ENCODE peak calls at places on chromosomes 16 and 17, in seven cellular contexts. One of them, this sample, is unnamed.
A peak's percentile ranks its signal among the peaks of the same experiment; 100 is the strongest.

GRCh38 chr17:31593806-31594205 is 202.3 kb downstream of the RAB11FIP4 start:
- DNase-seq in naive thymus-derived CD4-positive, alpha-beta T cell: no peak
- DNase-seq in Panc1: no peak
- DNase-seq in effector memory CD4-positive, alpha-beta T cell: no peak
- DNase-seq in uterus: no peak
- DNase-seq in cardiac muscle cell: no peak
- DNase-seq in CD8-positive, alpha-beta memory T cell: no peak
- DNase-seq in this sample: no peak

GRCh38 chr17:37691807-37692206 is 48.6 kb upstream of the DDX52 start:
- DNase-seq in effector memory CD4-positive, alpha-beta T cell: no peak
- DNase-seq in CD8-positive, alpha-beta memory T cell: no peak
- DNase-seq in uterus: no peak
- DNase-seq in cardiac muscle cell: no peak
- DNase-seq in naive thymus-derived CD4-positive, alpha-beta T cell: no peak
- DNase-seq in Panc1: no peak
- DNase-seq in this sample: no peak

GRCh38 chr16:81583893-81584705 is 139.5 kb downstream of the CMIP start:
- DNase-seq in CD8-positive, alpha-beta memory T cell: no peak
- DNase-seq in Panc1: peak; percentile 67
- DNase-seq in effector memory CD4-positive, alpha-beta T cell: no peak
- DNase-seq in uterus: no peak
- DNase-seq in cardiac muscle cell: no peak
- DNase-seq in naive thymus-derived CD4-positive, alpha-beta T cell: no peak
- DNase-seq in this sample: no peak

GRCh38 chr17:69639096-69639495 is 224.6 kb downstream of the MAP2K6 start:
- DNase-seq in effector memory CD4-positive, alpha-beta T cell: no peak
- DNase-seq in cardiac muscle cell: no peak
- DNase-seq in CD8-positive, alpha-beta memory T cell: no peak
- DNase-seq in uterus: no peak
- DNase-seq in Panc1: no peak
- DNase-seq in naive thymus-derived CD4-positive, alpha-beta T cell: no peak
- DNase-seq in this sample: no peak

GRCh38 chr16:88301886-88302285 is 80.9 kb upstream of the ZNF469 start:
- DNase-seq in naive thymus-derived CD4-positive, alpha-beta T cell: no peak
- DNase-seq in CD8-positive, alpha-beta memory T cell: no peak
- DNase-seq in effector memory CD4-positive, alpha-beta T cell: no peak
- DNase-seq in cardiac muscle cell: no peak
- DNase-seq in uterus: no peak
- DNase-seq in Panc1: no peak
- DNase-seq in this sample: no peak

GRCh38 chr17:20008242-20009051 is 712 bp upstream of the SPECC1 start:
- DNase-seq in uterus: peak; percentile 27
- DNase-seq in naive thymus-derived CD4-positive, alpha-beta T cell: no peak
- DNase-seq in Panc1: no peak
- DNase-seq in cardiac muscle cell: peak; percentile 26
- DNase-seq in effector memory CD4-positive, alpha-beta T cell: no peak
- DNase-seq in CD8-positive, alpha-beta memory T cell: no peak
- DNase-seq in this sample: no peak

GRCh38 chr17:42521666-42522262 is 14.3 kb upstream of the NAGLU start:
- DNase-seq in uterus: no peak
- DNase-seq in cardiac muscle cell: no peak
- DNase-seq in CD8-positive, alpha-beta memory T cell: no peak
- DNase-seq in naive thymus-derived CD4-positive, alpha-beta T cell: no peak
- DNase-seq in effector memory CD4-positive, alpha-beta T cell: no peak
- DNase-seq in Panc1: no peak
- DNase-seq in this sample: no peak

GRCh38 chr17:79011451-79012147 is 2.0 kb upstream of the CANT1 start:
- DNase-seq in uterus: no peak
- DNase-seq in cardiac muscle cell: no peak
- DNase-seq in CD8-positive, alpha-beta memory T cell: no peak
- DNase-seq in effector memory CD4-positive, alpha-beta T cell: no peak
- DNase-seq in naive thymus-derived CD4-positive, alpha-beta T cell: no peak
- DNase-seq in Panc1: no peak
- DNase-seq in this sample: no peak

GRCh38 chr16:67399218-67399733 is 6.0 kb upstream of the TPPP3 start:
- DNase-seq in CD8-positive, alpha-beta memory T cell: peak; percentile 36
- DNase-seq in naive thymus-derived CD4-positive, alpha-beta T cell: no peak
- DNase-seq in uterus: no peak
- DNase-seq in Panc1: no peak
- DNase-seq in effector memory CD4-positive, alpha-beta T cell: no peak
- DNase-seq in cardiac muscle cell: peak; percentile 71
- DNase-seq in this sample: no peak

GRCh38 chr17:57675427-57675826 is 69.7 kb downstream of the CCDC182 start:
- DNase-seq in cardiac muscle cell: no peak
- DNase-seq in uterus: no peak
- DNase-seq in naive thymus-derived CD4-positive, alpha-beta T cell: no peak
- DNase-seq in effector memory CD4-positive, alpha-beta T cell: no peak
- DNase-seq in Panc1: no peak
- DNase-seq in CD8-positive, alpha-beta memory T cell: no peak
- DNase-seq in this sample: no peak

GRCh38 chr16:814974-815373 is 14.4 kb upstream of the GNG13 start:
- DNase-seq in effector memory CD4-positive, alpha-beta T cell: no peak
- DNase-seq in cardiac muscle cell: no peak
- DNase-seq in naive thymus-derived CD4-positive, alpha-beta T cell: no peak
- DNase-seq in Panc1: no peak
- DNase-seq in uterus: no peak
- DNase-seq in CD8-positive, alpha-beta memory T cell: no peak
- DNase-seq in this sample: no peak

GRCh38 chr16:8851761-8852403 is 16.9 kb downstream of the CARHSP1 start:
- DNase-seq in uterus: no peak
- DNase-seq in cardiac muscle cell: no peak
- DNase-seq in effector memory CD4-positive, alpha-beta T cell: no peak
- DNase-seq in naive thymus-derived CD4-positive, alpha-beta T cell: no peak
- DNase-seq in Panc1: no peak
- DNase-seq in CD8-positive, alpha-beta memory T cell: no peak
- DNase-seq in this sample: no peak

GRCh38 chr17:49372428-49372827 is 10.4 kb upstream of the ZNF652 start:
- DNase-seq in cardiac muscle cell: no peak
- DNase-seq in Panc1: no peak
- DNase-seq in uterus: no peak
- DNase-seq in naive thymus-derived CD4-positive, alpha-beta T cell: no peak
- DNase-seq in CD8-positive, alpha-beta memory T cell: no peak
- DNase-seq in effector memory CD4-positive, alpha-beta T cell: no peak
- DNase-seq in this sample: no peak

GRCh38 chr17:50060951-50061712 is 5.2 kb downstream of the ITGA3 start:
- DNase-seq in uterus: peak; percentile 93
- DNase-seq in Panc1: no peak
- DNase-seq in naive thymus-derived CD4-positive, alpha-beta T cell: no peak
- DNase-seq in effector memory CD4-positive, alpha-beta T cell: no peak
- DNase-seq in CD8-positive, alpha-beta memory T cell: no peak
- DNase-seq in cardiac muscle cell: peak; percentile 91
- DNase-seq in this sample: no peak

GRCh38 chr16:317583-317982 is 34.6 kb downstream of the PDIA2 start:
- DNase-seq in CD8-positive, alpha-beta memory T cell: no peak
- DNase-seq in Panc1: no peak
- DNase-seq in effector memory CD4-positive, alpha-beta T cell: no peak
- DNase-seq in uterus: no peak
- DNase-seq in naive thymus-derived CD4-positive, alpha-beta T cell: no peak
- DNase-seq in cardiac muscle cell: no peak
- DNase-seq in this sample: peak; percentile 15

GRCh38 chr17:68248199-68248825 is 469 bp downstream of the AMZ2 start:
- DNase-seq in cardiac muscle cell: no peak
- DNase-seq in effector memory CD4-positive, alpha-beta T cell: no peak
- DNase-seq in Panc1: no peak
- DNase-seq in uterus: peak; percentile 77
- DNase-seq in CD8-positive, alpha-beta memory T cell: no peak
- DNase-seq in naive thymus-derived CD4-positive, alpha-beta T cell: no peak
- DNase-seq in this sample: no peak

DNA sequence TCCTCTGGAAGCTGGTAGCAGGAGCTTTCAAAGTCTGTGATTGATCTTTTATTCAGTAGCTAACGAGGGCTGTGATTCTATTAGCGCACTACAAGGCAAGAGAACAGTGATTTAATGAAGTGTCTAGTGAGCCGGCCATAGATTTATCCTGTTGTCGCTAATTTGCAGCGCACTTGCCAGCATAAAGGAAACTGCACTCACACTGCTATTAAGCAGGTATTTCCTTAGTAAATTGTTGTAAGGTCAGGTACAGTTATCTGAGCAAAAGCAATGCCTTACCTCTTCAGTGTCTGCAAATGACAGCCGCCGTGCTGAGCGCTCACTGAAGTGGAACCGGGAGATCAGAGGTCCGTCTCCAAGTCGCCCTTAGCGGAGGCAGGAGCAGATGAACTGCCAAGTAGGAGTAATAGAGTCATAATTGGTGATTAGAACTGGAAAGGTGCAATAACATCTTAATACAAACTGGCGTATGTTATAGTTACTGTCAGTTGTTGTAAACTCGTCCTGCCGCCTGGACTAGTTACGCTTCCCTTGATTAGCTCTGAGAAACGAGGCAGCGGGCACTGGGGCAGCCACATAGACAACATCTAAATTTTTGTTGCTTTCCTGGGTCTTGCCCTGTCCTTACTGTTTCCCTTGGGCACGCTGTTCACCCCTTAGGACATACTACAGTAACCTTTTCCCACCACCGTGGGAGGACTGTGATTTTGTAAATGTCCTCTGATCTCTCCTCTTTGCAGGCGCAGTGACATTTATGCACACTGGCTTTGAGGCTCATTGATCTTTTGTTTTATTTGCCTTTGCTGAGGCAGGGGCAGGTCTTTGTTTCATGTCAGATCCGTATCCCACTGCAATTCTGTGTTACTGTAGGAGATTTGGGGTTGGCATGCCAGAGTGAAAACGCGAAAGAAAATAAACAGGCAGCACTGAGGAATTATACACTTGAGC is 363.1 kb downstream of the WWOX start:
- DNase-seq in naive thymus-derived CD4-positive, alpha-beta T cell: no peak
- DNase-seq in cardiac muscle cell: no peak
- DNase-seq in uterus: no peak
- DNase-seq in CD8-positive, alpha-beta memory T cell: no peak
- DNase-seq in Panc1: no peak
- DNase-seq in effector memory CD4-positive, alpha-beta T cell: no peak
- DNase-seq in this sample: no peak
- H3K4me3 ChIP-seq in naive thymus-derived CD4-positive, alpha-beta T cell: no peak overlapping the region
- H3K4me3 ChIP-seq in cardiac muscle cell: no peak overlapping the region
- H3K4me3 ChIP-seq in uterus: no peak overlapping the region
- H3K4me3 ChIP-seq in CD8-positive, alpha-beta memory T cell: no peak overlapping the region
- H3K4me3 ChIP-seq in Panc1: no peak overlapping the region
- H3K4me3 ChIP-seq in effector memory CD4-positive, alpha-beta T cell: no peak overlapping the region
- H3K4me3 ChIP-seq in this sample: no peak overlapping the region

GRCh38 chr16:4694664-4695451 is 1.5 kb downstream of the NUDT16L1 start:
- DNase-seq in uterus: peak; percentile 45
- DNase-seq in naive thymus-derived CD4-positive, alpha-beta T cell: no peak
- DNase-seq in effector memory CD4-positive, alpha-beta T cell: no peak
- DNase-seq in CD8-positive, alpha-beta memory T cell: no peak
- DNase-seq in cardiac muscle cell: no peak
- DNase-seq in Panc1: no peak
- DNase-seq in this sample: no peak
- H3K4me3 ChIP-seq in uterus: no peak overlapping the region
- H3K4me3 ChIP-seq in naive thymus-derived CD4-positive, alpha-beta T cell: peak overlapping the region; percentile 20
- H3K4me3 ChIP-seq in effector memory CD4-positive, alpha-beta T cell: peak overlapping the region; percentile 80
- H3K4me3 ChIP-seq in CD8-positive, alpha-beta memory T cell: no peak overlapping the region
- H3K4me3 ChIP-seq in cardiac muscle cell: peak overlapping the region; percentile 49
- H3K4me3 ChIP-seq in Panc1: peak overlapping the region; percentile 79
- H3K4me3 ChIP-seq in this sample: peak overlapping the region; percentile 77

GRCh38 chr17:75010683-75011406 is 1.6 kb upstream of the MRPL58 start:
- DNase-seq in cardiac muscle cell: no peak
- DNase-seq in effector memory CD4-positive, alpha-beta T cell: no peak
- DNase-seq in uterus: peak; percentile 81
- DNase-seq in Panc1: no peak
- DNase-seq in CD8-positive, alpha-beta memory T cell: no peak
- DNase-seq in naive thymus-derived CD4-positive, alpha-beta T cell: no peak
- DNase-seq in this sample: no peak
- H3K4me3 ChIP-seq in cardiac muscle cell: no peak overlapping the region
- H3K4me3 ChIP-seq in effector memory CD4-positive, alpha-beta T cell: no peak overlapping the region
- H3K4me3 ChIP-seq in uterus: no peak overlapping the region
- H3K4me3 ChIP-seq in Panc1: no peak overlapping the region
- H3K4me3 ChIP-seq in CD8-positive, alpha-beta memory T cell: no peak overlapping the region
- H3K4me3 ChIP-seq in naive thymus-derived CD4-positive, alpha-beta T cell: no peak overlapping the region
- H3K4me3 ChIP-seq in this sample: no peak overlapping the region

DNA sequence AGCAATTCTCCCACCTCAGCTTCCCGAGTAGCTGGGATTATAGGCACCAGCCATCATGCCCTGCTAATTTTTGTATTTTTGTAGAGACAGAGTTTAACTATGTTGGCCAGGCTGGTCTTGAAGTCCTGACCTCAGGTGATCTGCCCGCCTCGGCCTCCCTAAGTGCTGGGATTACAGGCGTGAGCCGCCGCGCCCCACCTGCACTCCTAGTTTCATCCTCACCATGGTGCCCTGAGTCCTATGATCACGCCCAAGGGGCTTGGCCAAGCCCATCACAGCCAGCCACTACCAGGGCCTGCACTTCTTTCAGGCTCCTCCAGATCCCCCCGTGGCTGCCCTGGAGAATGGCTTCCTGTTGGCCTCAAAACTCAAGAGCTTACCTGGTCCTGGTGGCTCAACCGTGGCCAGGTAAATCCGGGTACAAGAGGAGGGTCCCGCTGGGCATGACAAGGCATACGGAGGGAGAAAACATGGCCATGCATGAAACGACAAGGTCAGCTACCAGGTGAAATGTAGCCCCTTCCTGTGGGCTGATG is 20.4 kb upstream of the TFAP4 start:
- DNase-seq in Panc1: no peak
- DNase-seq in uterus: no peak
- DNase-seq in CD8-positive, alpha-beta memory T cell: no peak
- DNase-seq in effector memory CD4-positive, alpha-beta T cell: no peak
- DNase-seq in naive thymus-derived CD4-positive, alpha-beta T cell: no peak
- DNase-seq in cardiac muscle cell: no peak
- DNase-seq in this sample: no peak
- H3K4me3 ChIP-seq in Panc1: no peak overlapping the region
- H3K4me3 ChIP-seq in uterus: no peak overlapping the region
- H3K4me3 ChIP-seq in CD8-positive, alpha-beta memory T cell: no peak overlapping the region
- H3K4me3 ChIP-seq in effector memory CD4-positive, alpha-beta T cell: no peak overlapping the region
- H3K4me3 ChIP-seq in naive thymus-derived CD4-positive, alpha-beta T cell: no peak overlapping the region
- H3K4me3 ChIP-seq in cardiac muscle cell: no peak overlapping the region
- H3K4me3 ChIP-seq in this sample: no peak overlapping the region

GRCh38 chr16:10992797-10993196 is 48.4 kb downstream of the CLEC16A start:
- DNase-seq in uterus: no peak
- DNase-seq in CD8-positive, alpha-beta memory T cell: no peak
- DNase-seq in Panc1: peak; percentile 36
- DNase-seq in naive thymus-derived CD4-positive, alpha-beta T cell: no peak
- DNase-seq in cardiac muscle cell: no peak
- DNase-seq in effector memory CD4-positive, alpha-beta T cell: no peak
- DNase-seq in this sample: no peak
- H3K4me3 ChIP-seq in uterus: no peak overlapping the region
- H3K4me3 ChIP-seq in CD8-positive, alpha-beta memory T cell: no peak overlapping the region
- H3K4me3 ChIP-seq in Panc1: no peak overlapping the region
- H3K4me3 ChIP-seq in naive thymus-derived CD4-positive, alpha-beta T cell: no peak overlapping the region
- H3K4me3 ChIP-seq in cardiac muscle cell: no peak overlapping the region
- H3K4me3 ChIP-seq in effector memory CD4-positive, alpha-beta T cell: no peak overlapping the region
- H3K4me3 ChIP-seq in this sample: no peak overlapping the region

GRCh38 chr16:71625113-71625850 is 702 bp upstream of the MARVELD3 start:
- DNase-seq in Panc1: no peak
- DNase-seq in naive thymus-derived CD4-positive, alpha-beta T cell: no peak
- DNase-seq in CD8-positive, alpha-beta memory T cell: no peak
- DNase-seq in uterus: no peak
- DNase-seq in effector memory CD4-positive, alpha-beta T cell: no peak
- DNase-seq in cardiac muscle cell: no peak
- DNase-seq in this sample: no peak

GRCh38 chr16:71627631-71628236 is 1.8 kb downstream of the MARVELD3 start:
- DNase-seq in naive thymus-derived CD4-positive, alpha-beta T cell: no peak
- DNase-seq in uterus: no peak
- DNase-seq in Panc1: no peak
- DNase-seq in effector memory CD4-positive, alpha-beta T cell: no peak
- DNase-seq in CD8-positive, alpha-beta memory T cell: no peak
- DNase-seq in cardiac muscle cell: peak; percentile 17
- DNase-seq in this sample: no peak

GRCh38 chr16:71628810-71629209 is 2.8 kb downstream of the MARVELD3 start:
- DNase-seq in naive thymus-derived CD4-positive, alpha-beta T cell: no peak
- DNase-seq in CD8-positive, alpha-beta memory T cell: no peak
- DNase-seq in effector memory CD4-positive, alpha-beta T cell: no peak
- DNase-seq in cardiac muscle cell: no peak
- DNase-seq in uterus: no peak
- DNase-seq in Panc1: no peak
- DNase-seq in this sample: no peak

GRCh38 chr16:71626018-71626857 is at the start of gene MARVELD3:
- DNase-seq in Panc1: no peak
- DNase-seq in uterus: no peak
- DNase-seq in effector memory CD4-positive, alpha-beta T cell: no peak
- DNase-seq in cardiac muscle cell: peak; percentile 24
- DNase-seq in naive thymus-derived CD4-positive, alpha-beta T cell: no peak
- DNase-seq in CD8-positive, alpha-beta memory T cell: peak; percentile 12
- DNase-seq in this sample: no peak

GRCh38 chr16:71626858-71627213 is 852 bp downstream of the MARVELD3 start:
- DNase-seq in Panc1: no peak
- DNase-seq in uterus: no peak
- DNase-seq in CD8-positive, alpha-beta memory T cell: no peak
- DNase-seq in cardiac muscle cell: no peak
- DNase-seq in effector memory CD4-positive, alpha-beta T cell: no peak
- DNase-seq in naive thymus-derived CD4-positive, alpha-beta T cell: no peak
- DNase-seq in this sample: no peak
- H3K4me3 ChIP-seq in Panc1: peak overlapping the region; percentile 47
- H3K4me3 ChIP-seq in uterus: no peak overlapping the region
- H3K4me3 ChIP-seq in CD8-positive, alpha-beta memory T cell: no peak overlapping the region
- H3K4me3 ChIP-seq in cardiac muscle cell: peak overlapping the region; percentile 46
- H3K4me3 ChIP-seq in effector memory CD4-positive, alpha-beta T cell: peak overlapping the region; percentile 68
- H3K4me3 ChIP-seq in naive thymus-derived CD4-positive, alpha-beta T cell: no peak overlapping the region
- H3K4me3 ChIP-seq in this sample: no peak overlapping the region